ENCODE peak calls at places on chromosomes 13 and 19, in eight cellular contexts. V, M, X, Q, A, P, C and L are unnamed samples.

GRCh38 chr13:33111414-33112110 is 95.3 kb downstream of the KL start:
- DNase-seq in V (peak), X (no peak), A (no peak), P (no peak), M (peak), Q (peak), C (peak), L (no peak)

GRCh38 chr19:38233740-38234251 is 9.8 kb upstream of the DPF1 start:
- DNase-seq in A (peak), C (peak), M (peak), X (peak), V (peak), P (no peak), Q (peak), L (no peak)

GRCh38 chr13:85386424-85386823 is 412.8 kb downstream of the SLITRK6 start:
- DNase-seq in P (peak), M (no peak), Q (peak), C (peak), X (no peak), V (no peak), A (no peak), L (no peak)

GRCh38 chr19:29010276-29010675 is 202.7 kb downstream of the UQCRFS1 start:
- DNase-seq in P (no peak), X (no peak), A (no peak), Q (no peak), C (no peak), M (no peak), V (no peak), L (no peak)

GRCh38 chr13:98050041-98050466 is 92.8 kb upstream of the FARP1 start:
- DNase-seq in X (no peak), P (peak), M (no peak), Q (no peak), V (no peak), A (no peak), C (peak), L (no peak)

GRCh38 chr13:99086149-99086868 is 108.4 kb upstream of the DOCK9 start:
- DNase-seq in V (peak), A (peak), M (peak), X (peak), P (no peak), C (no peak), Q (peak), L (no peak)

GRCh38 chr19:5470264-5470671 is 15.1 kb downstream of the ZNRF4 start:
- DNase-seq in P (no peak), X (no peak), A (peak), V (peak), C (peak), Q (no peak), M (no peak), L (no peak)

GRCh38 chr19:11887618-11888531 is at the start of gene ZNF69:
- DNase-seq in P (peak), A (peak), X (peak), M (peak), C (peak), Q (peak), V (peak), L (no peak)

GRCh38 chr13:54965881-54966280 is 1937.3 kb downstream of the OLFM4 start:
- DNase-seq in V (no peak), A (no peak), P (peak), M (no peak), X (no peak), C (no peak), Q (peak), L (no peak)

GRCh38 chr19:47698631-47699359 is 14.4 kb upstream of the EHD2 start:
- DNase-seq in Q (no peak), V (no peak), P (no peak), C (no peak), X (no peak), A (no peak), M (no peak), L (no peak)

GRCh38 chr19:13069415-13070369 is 33.0 kb downstream of the LYL1 start:
- DNase-seq in A (no peak), V (no peak), X (no peak), P (no peak), Q (no peak), C (no peak), M (no peak), L (no peak)

GRCh38 chr13:52827839-52828238 is 20.6 kb downstream of the PCDH8 start:
- DNase-seq in V (no peak), P (no peak), X (no peak), C (no peak), A (no peak), Q (no peak), M (no peak), L (no peak)

GRCh38 chr19:29260477-29261317 is 47.7 kb upstream of the UQCRFS1 start:
- DNase-seq in Q (peak), C (peak), X (peak), A (no peak), V (no peak), P (no peak), M (no peak), L (no peak)

GRCh38 chr19:37989855-37990254 is 82.8 kb downstream of the SIPA1L3 start:
- DNase-seq in A (no peak), Q (no peak), V (no peak), C (no peak), X (no peak), M (no peak), P (no peak), L (no peak)

GRCh38 chr19:32750441-32751055 is 31.0 kb downstream of the TDRD12 start:
- DNase-seq in A (no peak), M (no peak), X (peak), V (no peak), C (no peak), Q (peak), P (no peak), L (no peak)

GRCh38 chr19:40610396-40611064 is 9.4 kb downstream of the LTBP4 start:
- DNase-seq in A (peak), Q (no peak), P (no peak), X (no peak), M (peak), C (no peak), V (peak), L (no peak)

GRCh38 chr13:78621086-78621485 is 17.7 kb upstream of the POU4F1 start:
- DNase-seq in Q (no peak), V (no peak), P (peak), A (no peak), X (no peak), M (no peak), C (no peak), L (no peak)

GRCh38 chr19:11437955-11438354 is 2.5 kb downstream of the PRKCSH start:
- DNase-seq in P (no peak), C (no peak), A (no peak), Q (no peak), V (peak), M (no peak), X (no peak), L (no peak)

GRCh38 chr13:53822136-53822535 is 793.5 kb downstream of the OLFM4 start:
- DNase-seq in C (no peak), M (no peak), V (no peak), X (no peak), P (no peak), Q (no peak), A (no peak), L (no peak)

GRCh38 chr19:34209726-34210125 is 37.4 kb downstream of the LSM14A start:
- DNase-seq in V (no peak), M (no peak), C (no peak), X (no peak), P (no peak), A (no peak), Q (no peak), L (no peak)

GRCh38 chr13:84192125-84192524 is 309.9 kb upstream of the SLITRK1 start:
- DNase-seq in X (peak), C (no peak), P (peak), M (no peak), Q (peak), V (no peak), A (no peak), L (peak)

GRCh38 chr19:52533901-52534300 is 6.4 kb downstream of the ZNF808 start:
- DNase-seq in V (no peak), X (no peak), Q (no peak), A (no peak), P (no peak), M (peak), C (no peak), L (no peak)

GRCh38 chr13:102091231-102091630 is 310.6 kb downstream of the FGF14 start:
- DNase-seq in V (no peak), X (peak), C (no peak), A (no peak), Q (peak), P (no peak), M (no peak), L (no peak)

GRCh38 chr19:14004619-14005380 is 1.3 kb downstream of the RFX1 start:
- DNase-seq in M (peak), V (peak), P (no peak), A (peak), Q (peak), X (no peak), C (peak), L (no peak)

GRCh38 chr13:34506796-34507195 is 435.3 kb upstream of the NBEA start:
- DNase-seq in V (no peak), X (no peak), C (no peak), Q (no peak), M (no peak), P (no peak), A (no peak), L (no peak)

GRCh38 chr13:69553976-69554375 is 553.6 kb upstream of the ATXN8OS start:
- DNase-seq in M (no peak), Q (no peak), X (no peak), V (no peak), A (no peak), C (no peak), P (no peak), L (no peak)

GRCh38 chr13:80047406-80047805 is 293.5 kb downstream of the SPRY2 start:
- DNase-seq in M (no peak), A (no peak), P (peak), V (no peak), Q (peak), X (no peak), C (no peak), L (no peak)

GRCh38 chr13:86862137-86862536 is 809.0 kb upstream of the SLITRK5 start:
- DNase-seq in P (no peak), X (no peak), M (no peak), A (no peak), C (no peak), Q (no peak), V (no peak), L (no peak)

GRCh38 chr19:20928371-20928770 is 5.3 kb downstream of the ZNF85 start:
- DNase-seq in C (no peak), X (no peak), P (no peak), Q (peak), V (no peak), A (no peak), M (no peak), L (peak)

GRCh38 chr13:52459668-52460067 is 4.4 kb downstream of the CKAP2 start:
- DNase-seq in X (no peak), M (no peak), A (no peak), P (no peak), V (no peak), C (no peak), Q (peak), L (no peak)

GRCh38 chr13:112970552-112971287 is 1.7 kb downstream of the MCF2L start:
- DNase-seq in Q (no peak), X (no peak), P (no peak), A (no peak), V (peak), C (no peak), M (no peak), L (no peak)

GRCh38 chr13:107025991-107026390 is 458.1 kb upstream of the ARGLU1 start:
- DNase-seq in A (no peak), Q (peak), X (no peak), P (no peak), C (no peak), V (no peak), M (peak), L (no peak)

DNA sequence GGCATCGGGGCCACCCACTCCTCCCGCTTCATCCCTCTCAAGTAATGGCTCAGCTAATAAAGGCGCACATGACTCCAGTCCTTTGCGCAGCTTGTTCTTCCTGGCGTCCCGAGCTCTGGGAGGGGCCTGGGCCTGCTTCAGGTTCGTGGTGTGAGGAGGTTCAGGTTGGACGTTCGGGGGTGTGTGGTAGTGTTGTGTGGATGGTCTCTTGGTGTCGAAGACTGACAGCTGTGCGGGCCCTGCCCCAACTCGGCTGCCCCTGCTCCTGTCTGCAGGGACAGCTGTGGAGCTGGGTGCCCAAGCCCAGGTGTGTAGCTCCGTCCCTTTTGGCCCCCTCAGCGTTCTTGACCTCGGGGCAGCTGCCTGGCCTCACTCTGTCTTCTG is 2.2 kb downstream of the RPS15 start:
- DNase-seq in P (no peak), Q (no peak), V (no peak), X (no peak), C (no peak), M (no peak), A (no peak), L (no peak)
- H3K4me3 ChIP-seq in P (no peak), Q (peak), V (no peak), X (peak), C (no peak), M (peak), A (peak), L (peak)

GRCh38 chr19:8826371-8826770 is 5.7 kb downstream of the ZNF558 start:
- DNase-seq in Q (no peak), C (no peak), A (no peak), X (no peak), M (no peak), P (no peak), V (no peak), L (no peak)
- TF ChIP-seq CTCF in Q (peak), C (no peak), A (no peak), X (no peak), M (no peak), P (no peak), V (no peak), L (no peak)

GRCh38 chr19:10086032-10086903 is at the start of gene SHFL:
- DNase-seq in C (peak), V (peak), A (peak), Q (peak), X (peak), M (peak), P (no peak), L (no peak)
- H3K4me3 ChIP-seq in C (peak), V (peak), A (peak), Q (peak), X (peak), M (peak), P (peak), L (peak)

DNA sequence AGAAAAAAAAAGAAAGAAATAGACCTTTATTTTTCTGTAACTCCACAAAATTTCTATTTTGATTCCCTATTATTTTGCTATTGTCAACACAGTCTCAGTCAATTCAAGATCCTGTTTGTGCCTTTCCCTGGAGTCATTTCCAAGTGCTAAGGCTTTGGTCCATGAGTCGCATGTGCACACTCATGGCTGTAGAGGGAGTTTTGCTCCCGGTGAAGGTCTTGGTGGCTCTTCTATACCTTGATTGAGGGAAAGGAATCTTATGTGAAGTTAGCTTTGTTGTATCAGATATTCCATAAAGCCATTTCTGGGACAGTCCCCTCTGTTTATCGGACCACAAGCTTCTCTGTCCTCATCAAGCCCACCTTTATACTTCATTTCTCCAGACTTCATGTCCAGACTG is 58.7 kb upstream of the ALOX5AP start:
- DNase-seq in P (no peak), Q (peak), V (no peak), C (peak), A (no peak), X (peak), M (no peak), L (no peak)
- TF ChIP-seq CTCF in P (peak), Q (peak), V (no peak), C (peak), A (no peak), X (peak), M (peak), L (peak)

GRCh38 chr13:111184685-111185401 is 69.7 kb downstream of the ARHGEF7 start:
- DNase-seq in Q (peak), V (peak), X (peak), M (no peak), A (no peak), P (no peak), C (no peak), L (no peak)
- H3K4me3 ChIP-seq in Q (no peak), V (no peak), X (no peak), M (peak), A (no peak), P (no peak), C (no peak), L (no peak)

GRCh38 chr13:44051405-44051804 is 171.7 kb downstream of the LACC1 start:
- DNase-seq in A (no peak), Q (no peak), X (no peak), M (no peak), C (no peak), P (no peak), V (no peak), L (no peak)

GRCh38 chr13:44046428-44046827 is 166.7 kb downstream of the LACC1 start:
- DNase-seq in V (no peak), C (no peak), M (no peak), Q (no peak), A (no peak), X (no peak), P (no peak), L (no peak)

GRCh38 chr13:44049546-44049945 is 169.8 kb downstream of the LACC1 start:
- DNase-seq in X (no peak), Q (no peak), P (no peak), V (no peak), A (no peak), C (no peak), M (no peak), L (no peak)

GRCh38 chr13:44050450-44051063 is 170.9 kb downstream of the LACC1 start:
- DNase-seq in V (no peak), P (no peak), C (peak), X (peak), M (no peak), Q (peak), A (no peak), L (no peak)

GRCh38 chr13:44048326-44048725 is 168.6 kb downstream of the LACC1 start:
- DNase-seq in P (no peak), V (no peak), X (peak), M (no peak), Q (peak), A (no peak), C (peak), L (no peak)
- TF ChIP-seq CTCF in P (no peak), V (no peak), X (peak), M (peak), Q (no peak), A (peak), C (peak), L (no peak)

GRCh38 chr13:48231948-48232347 is 1.1 kb upstream of the ITM2B start:
- DNase-seq in P (no peak), V (no peak), X (no peak), M (no peak), Q (no peak), C (no peak), A (no peak), L (no peak)
- H3K4me3 ChIP-seq in P (no peak), V (no peak), X (no peak), M (peak), Q (no peak), C (peak), A (peak), L (no peak)

DNA sequence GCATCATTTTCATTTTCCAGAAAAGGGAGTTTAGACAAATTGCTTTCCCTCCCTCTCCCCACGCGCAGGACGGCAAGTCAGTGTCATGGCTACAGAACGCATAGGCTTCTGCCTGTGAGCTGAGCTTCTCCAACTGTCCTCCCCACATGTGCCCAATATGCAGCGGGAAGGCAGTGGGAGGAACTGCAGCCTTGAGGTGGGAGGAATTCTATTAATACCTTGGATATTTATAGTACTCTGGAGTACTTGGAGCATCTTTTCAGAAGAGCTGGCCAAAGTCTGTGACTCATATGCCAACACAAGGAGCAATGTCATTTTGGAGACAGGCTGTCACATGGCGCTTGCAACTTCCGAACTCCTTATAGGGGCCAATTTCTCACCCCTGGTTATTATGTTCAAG is 245.1 kb upstream of the SERP2 start:
- DNase-seq in V (no peak), A (no peak), X (no peak), Q (no peak), P (no peak), M (peak), C (no peak), L (no peak)
- TF ChIP-seq CTCF in V (no peak), A (no peak), X (no peak), Q (no peak), P (no peak), M (peak), C (no peak), L (no peak)

GRCh38 chr19:17686592-17687042 is 1.5 kb downstream of the UNC13A start:
- DNase-seq in V (no peak), X (peak), P (no peak), Q (peak), A (no peak), C (no peak), M (peak), L (no peak)
- H3K4me3 ChIP-seq in V (no peak), X (peak), P (no peak), Q (peak), A (peak), C (no peak), M (peak), L (no peak)